ENCODE peak calls at places on chromosomes 16 and 17, in six cellular contexts. D, M, A, U, J and S are unnamed samples.

GRCh38 chr17:4900231-4901107 is 1.1 kb downstream of the C17orf107 start:
- DNase-seq in D (no peak), M (peak), A (peak), U (no peak), J (no peak), S (no peak)

GRCh38 chr17:31378638-31379037 is 12.8 kb upstream of the RAB11FIP4 start:
- DNase-seq in D (no peak), M (no peak), A (no peak), U (no peak), J (no peak), S (no peak)

GRCh38 chr17:77670125-77670524 is 288.4 kb upstream of the TNRC6C start:
- DNase-seq in D (no peak), M (no peak), A (no peak), U (no peak), J (no peak), S (no peak)

GRCh38 chr17:61714300-61714699 is 123.3 kb upstream of the NACA2 start:
- DNase-seq in D (no peak), M (no peak), A (no peak), U (no peak), J (no peak), S (no peak)

GRCh38 chr17:44362479-44362963 is 1.1 kb downstream of the FAM171A2 start:
- DNase-seq in D (no peak), M (no peak), A (no peak), U (no peak), J (no peak), S (peak)

GRCh38 chr17:44996304-44996703 is 28.2 kb upstream of the C1QL1 start:
- DNase-seq in D (no peak), M (no peak), A (no peak), U (no peak), J (no peak), S (no peak)

GRCh38 chr16:70512456-70512855 is 10.9 kb downstream of the COG4 start:
- DNase-seq in D (peak), M (no peak), A (no peak), U (no peak), J (no peak), S (no peak)

GRCh38 chr17:66549731-66550207 is 247.4 kb downstream of the PRKCA start:
- DNase-seq in D (peak), M (no peak), A (no peak), U (no peak), J (peak), S (no peak)

GRCh38 chr17:67467500-67468481 is 90.7 kb downstream of the PITPNC1 start:
- DNase-seq in D (no peak), M (no peak), A (no peak), U (no peak), J (no peak), S (no peak)

GRCh38 chr17:79023180-79023705 is 726 bp upstream of the C1QTNF1 start:
- DNase-seq in D (no peak), M (peak), A (no peak), U (no peak), J (no peak), S (no peak)

GRCh38 chr16:76193851-76194620 is 83.2 kb upstream of the CNTNAP4 start:
- DNase-seq in D (no peak), M (no peak), A (no peak), U (no peak), J (no peak), S (no peak)

GRCh38 chr16:83945587-83945986 is 7.5 kb upstream of the OSGIN1 start:
- DNase-seq in D (no peak), M (no peak), A (no peak), U (no peak), J (no peak), S (no peak)

GRCh38 chr17:82921426-82921825 is 81.6 kb upstream of the ZNF750 start:
- DNase-seq in D (no peak), M (peak), A (no peak), U (no peak), J (no peak), S (no peak)

GRCh38 chr16:85612191-85612800 is 826 bp upstream of the GSE1 start:
- DNase-seq in D (peak), M (peak), A (no peak), U (peak), J (peak), S (no peak)

GRCh38 chr16:20614201-20615141 is 38.3 kb upstream of the ACSM2B start:
- DNase-seq in D (no peak), M (no peak), A (no peak), U (no peak), J (no peak), S (no peak)